ENCODE peak calls at places on chromosomes 4 and X, in five cellular contexts. L is GM12878, H is A549, Q is K562, J is IMR-90. K is an unnamed sample.

GRCh38 chrX:1453951-1454785 is 1.5 kb upstream of the ASMTL start:
- DNase-seq in L (no peak), H (peak), Q (peak), J (peak), K (peak)

GRCh38 chr4:26319467-26320158 is 1.2 kb upstream of the RBPJ start:
- DNase-seq in L (peak), H (peak), Q (peak), J (peak), K (peak)

GRCh38 chr4:100949350-100949935 is 397.9 kb downstream of the PPP3CA start:
- DNase-seq in L (no peak), H (no peak), Q (no peak), J (no peak), K (no peak)

GRCh38 chr4:134668237-134668636 is 466.6 kb upstream of the PABPC4L start:
- DNase-seq in L (no peak), H (no peak), Q (no peak), J (no peak), K (no peak)

GRCh38 chrX:106894392-106894909 is 8.7 kb downstream of the RIPPLY1 start:
- DNase-seq in L (no peak), H (peak), Q (peak), J (peak), K (peak)

GRCh38 chr4:137430171-137430570 is 102.1 kb downstream of the PCDH18 start:
- DNase-seq in L (no peak), H (no peak), Q (no peak), J (no peak), K (no peak)

GRCh38 chrX:35244796-35245508 is 302.4 kb downstream of the FAM47B start:
- DNase-seq in L (no peak), H (no peak), Q (no peak), J (no peak), K (no peak)

GRCh38 chr4:15676899-15677298 is 4.7 kb upstream of the FAM200B start:
- DNase-seq in L (no peak), H (no peak), Q (no peak), J (no peak), K (no peak)

GRCh38 chrX:84735025-84735424 is 232.8 kb upstream of the HDX start:
- DNase-seq in L (no peak), H (no peak), Q (no peak), J (peak), K (no peak)

GRCh38 chrX:84729408-84729807 is 227.2 kb upstream of the HDX start:
- DNase-seq in L (no peak), H (no peak), Q (no peak), J (no peak), K (no peak)

GRCh38 chrX:84724576-84724975 is 222.3 kb upstream of the HDX start:
- DNase-seq in L (no peak), H (no peak), Q (no peak), J (no peak), K (no peak)

GRCh38 chrX:84729809-84730208 is 227.6 kb upstream of the HDX start:
- DNase-seq in L (peak), H (peak), Q (peak), J (peak), K (peak)
- TF ChIP-seq RCOR1 in L (no peak), H (no peak), Q (no peak), J (no peak), K (no peak)

GRCh38 chr4:67750691-67751090 is 3.5 kb downstream of the GNRHR start:
- DNase-seq in L (no peak), H (no peak), Q (no peak), J (no peak), K (no peak)

GRCh38 chr4:67744561-67745283 is 9.5 kb downstream of the GNRHR start:
- DNase-seq in L (no peak), H (no peak), Q (no peak), J (peak), K (no peak)

GRCh38 chr4:67749286-67749685 is 4.9 kb downstream of the GNRHR start:
- DNase-seq in L (no peak), H (no peak), Q (no peak), J (no peak), K (no peak)

GRCh38 chr4:67743194-67743593 is 11.0 kb downstream of the GNRHR start:
- DNase-seq in L (no peak), H (no peak), Q (no peak), J (no peak), K (no peak)

DNA sequence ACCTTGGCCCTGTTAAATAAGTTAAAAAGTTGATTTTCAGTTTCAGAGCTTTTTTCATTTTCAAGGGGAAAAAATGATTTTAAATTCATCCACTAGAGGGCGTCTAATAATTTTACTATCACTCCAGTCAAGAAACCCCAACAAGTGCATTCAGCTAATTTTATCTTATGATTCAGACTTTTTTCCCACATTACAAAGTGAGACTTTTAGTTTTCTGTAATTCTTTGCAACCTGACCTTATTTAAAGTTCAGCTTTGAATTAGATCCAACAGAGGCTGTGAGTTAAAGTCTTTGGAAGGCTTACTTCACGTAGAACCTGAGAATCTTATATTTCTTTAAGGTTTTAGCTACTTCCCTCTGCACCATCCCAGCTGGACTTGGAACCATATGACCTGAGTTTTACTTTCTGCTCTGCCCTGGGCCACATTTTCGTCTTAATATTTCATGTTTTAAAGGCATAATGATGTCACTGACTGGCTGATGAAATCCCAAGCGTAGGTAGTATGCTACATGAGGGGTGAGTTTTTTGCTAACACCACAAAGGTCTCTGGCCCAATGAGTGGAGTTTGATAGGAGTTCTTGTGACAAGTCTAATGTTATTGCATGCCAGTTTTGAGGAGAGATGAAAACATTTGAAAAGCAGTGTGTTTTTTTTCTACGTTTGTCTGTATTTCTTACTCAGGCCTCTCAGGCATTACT is 7.2 kb downstream of the GNRHR start:
- DNase-seq in L (peak), H (no peak), Q (peak), J (peak), K (peak)
- TF ChIP-seq RCOR1 in L (no peak), H (no peak), Q (no peak), J (no peak), K (no peak)

GRCh38 chrX:153305941-153306464 is 15.6 kb downstream of the PNMA6F start:
- DNase-seq in L (no peak), H (no peak), Q (no peak), J (no peak), K (no peak)
- TF ChIP-seq RCOR1 in L (no peak), H (no peak), Q (no peak), J (no peak), K (no peak)

GRCh38 chr4:123354701-123355100 is 41.9 kb upstream of the SPRY1 start:
- DNase-seq in L (no peak), H (no peak), Q (no peak), J (no peak), K (no peak)

GRCh38 chr4:123352966-123353365 is 43.6 kb upstream of the SPRY1 start:
- DNase-seq in L (no peak), H (no peak), Q (no peak), J (no peak), K (no peak)

GRCh38 chr4:123352240-123352945 is 44.2 kb upstream of the SPRY1 start:
- DNase-seq in L (no peak), H (no peak), Q (no peak), J (peak), K (no peak)

GRCh38 chr4:123351713-123352112 is 44.9 kb upstream of the SPRY1 start:
- DNase-seq in L (no peak), H (no peak), Q (no peak), J (no peak), K (no peak)

DNA sequence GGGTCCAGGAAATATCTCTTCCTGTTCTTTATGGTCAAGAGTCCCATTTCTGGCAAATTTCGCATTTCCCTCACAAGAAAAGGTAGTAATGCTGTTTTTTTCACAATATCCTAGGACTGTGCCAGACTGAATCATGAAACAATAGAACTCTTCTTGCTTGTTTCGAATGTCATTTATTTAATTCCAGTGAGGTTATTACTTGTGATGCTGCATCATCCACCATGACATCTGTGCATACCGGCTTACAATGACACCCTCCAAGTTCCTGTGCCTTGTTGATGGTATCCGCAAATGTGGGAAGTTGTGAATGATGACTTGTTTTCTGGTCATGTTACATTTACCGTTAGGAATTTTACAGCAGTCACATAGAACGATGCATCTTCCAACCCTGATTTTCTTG is 42.9 kb upstream of the SPRY1 start:
- DNase-seq in L (no peak), H (no peak), Q (no peak), J (peak), K (no peak)
- TF ChIP-seq RCOR1 in L (no peak), H (no peak), Q (no peak), J (no peak), K (no peak)

GRCh38 chrX:78314561-78314960 is 12.8 kb downstream of the CYSLTR1 start:
- DNase-seq in L (no peak), H (no peak), Q (no peak), J (no peak), K (no peak)
- TF ChIP-seq RCOR1 in L (no peak), H (no peak), Q (no peak), J (no peak), K (no peak)

DNA sequence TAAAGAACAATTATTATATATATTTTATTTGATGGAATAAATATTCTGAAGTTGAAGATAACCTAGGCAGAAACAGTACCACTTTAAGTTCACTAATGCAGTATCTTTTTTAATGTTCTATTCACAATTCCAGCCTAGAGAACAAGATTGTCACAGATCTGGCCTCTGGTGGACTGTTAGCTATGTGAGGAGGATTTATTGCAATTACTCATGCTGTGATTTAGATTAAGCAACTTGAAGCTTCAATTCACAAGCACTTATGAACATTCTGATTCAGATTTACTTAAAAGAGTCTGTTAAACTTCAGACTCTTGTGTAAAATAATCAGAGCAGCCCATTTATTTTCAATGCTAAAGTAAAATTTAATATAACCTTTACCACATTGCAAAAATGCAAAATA is 1489.8 kb downstream of the STIM2 start:
- DNase-seq in L (no peak), H (no peak), Q (no peak), J (peak), K (no peak)
- TF ChIP-seq RCOR1 in L (no peak), H (no peak), Q (no peak), J (no peak), K (no peak)

GRCh38 chr4:156168288-156168687 is 214.6 kb upstream of the CTSO start:
- DNase-seq in L (no peak), H (no peak), Q (no peak), J (no peak), K (no peak)

GRCh38 chr4:156169861-156170260 is 216.2 kb upstream of the CTSO start:
- DNase-seq in L (no peak), H (no peak), Q (no peak), J (no peak), K (no peak)

GRCh38 chr4:156173937-156174336 is 220.3 kb upstream of the CTSO start:
- DNase-seq in L (no peak), H (no peak), Q (no peak), J (no peak), K (no peak)

GRCh38 chr4:156173481-156173880 is 219.8 kb upstream of the CTSO start:
- DNase-seq in L (no peak), H (no peak), Q (no peak), J (no peak), K (no peak)

GRCh38 chr4:156169011-156169410 is 215.3 kb upstream of the CTSO start:
- DNase-seq in L (no peak), H (no peak), Q (no peak), J (peak), K (no peak)
- TF ChIP-seq RCOR1 in L (no peak), H (no peak), Q (no peak), J (no peak), K (no peak)

DNA sequence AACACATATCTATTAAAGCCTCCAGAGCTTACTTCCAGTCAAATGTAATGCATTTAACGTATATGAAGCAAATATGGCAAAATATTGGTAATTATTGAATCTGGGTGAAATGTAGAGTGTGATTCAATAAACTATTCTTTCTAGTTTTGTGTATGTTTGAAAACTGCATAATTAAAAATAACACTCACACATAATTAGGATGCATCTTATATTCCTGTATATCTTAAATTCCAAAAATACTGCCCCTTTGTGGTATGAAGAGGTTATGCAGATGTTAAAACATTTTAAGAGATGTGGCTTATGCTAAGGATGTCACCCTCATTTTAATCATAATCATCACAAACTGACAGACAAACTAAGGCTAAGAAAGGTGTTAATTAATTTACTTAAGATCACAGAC is 182.9 kb downstream of the COX18 start:
- DNase-seq in L (no peak), H (no peak), Q (peak), J (no peak), K (peak)
- TF ChIP-seq RCOR1 in L (no peak), H (no peak), Q (no peak), J (no peak), K (no peak)